ENCODE peak calls at places on chromosomes 13 and 19, in four cellular contexts. M is endothelial cell, D is AG04450, E is amniotic stem cell. G is an unnamed sample.

GRCh38 chr13:100646030-100646673 is 28.4 kb downstream of the TMTC4 start:
- DNase-seq in D (no peak), E (no peak), M (peak; percentile 51), G (peak; percentile 18)

GRCh38 chr19:57708641-57709354 is at the start of gene ZNF154:
- DNase-seq in M (peak; percentile 71), E (no peak), D (peak; percentile 29), G (no peak)

GRCh38 chr13:95267662-95268369 is 33.4 kb downstream of the ABCC4 start:
- DNase-seq in D (peak; percentile 94), M (no peak), E (peak; percentile 10), G (peak; percentile 50)

GRCh38 chr13:110298566-110299321 is 8.2 kb downstream of the COL4A1 start:
- DNase-seq in E (no peak), M (peak; percentile 46), D (no peak), G (no peak)

GRCh38 chr13:44365008-44365407 is 8.6 kb upstream of the SERP2 start:
- DNase-seq in M (no peak), D (peak; percentile 10), E (no peak), G (no peak)

GRCh38 chr19:1862424-1863307 is 713 bp downstream of the KLF16 start:
- DNase-seq in E (no peak), D (no peak), M (no peak), G (peak; percentile 78)

GRCh38 chr13:101449971-101450748 is 2.3 kb upstream of the ITGBL1 start:
- DNase-seq in M (no peak), E (peak; percentile 56), D (peak; percentile 65), G (no peak)

GRCh38 chr13:73971481-73971880 is 162.7 kb downstream of the KLF12 start:
- DNase-seq in D (no peak), M (no peak), E (no peak), G (no peak)

GRCh38 chr19:56117376-56117884 is 3.7 kb downstream of the ZNF787 start:
- DNase-seq in D (no peak), M (no peak), E (no peak), G (no peak)

GRCh38 chr19:18156841-18157464 is 4.0 kb downstream of the PIK3R2 start:
- DNase-seq in D (peak; percentile 58), E (no peak), M (no peak), G (peak; percentile 53)

GRCh38 chr13:35826626-35827254 is 304.4 kb downstream of the DCLK1 start:
- DNase-seq in D (no peak), M (no peak), E (no peak), G (peak; percentile 42)

GRCh38 chr19:2294377-2295335 is 12.7 kb upstream of the PEAK3 start:
- DNase-seq in M (no peak), D (no peak), E (peak; percentile 33), G (no peak)

GRCh38 chr13:96052655-96053002 is 572 bp downstream of the UGGT2 start:
- DNase-seq in E (peak; percentile 24), D (peak; percentile 20), M (peak; percentile 37), G (peak; percentile 61)

GRCh38 chr19:4645718-4646117 is 6.4 kb downstream of the TNFAIP8L1 start:
- DNase-seq in M (no peak), E (no peak), D (no peak), G (no peak)

GRCh38 chr19:58395220-58395978 is at the start of gene RNF225:
- DNase-seq in D (no peak), E (no peak), M (no peak), G (peak; percentile 30)

GRCh38 chr13:36530050-36530789 is 97.9 kb downstream of the CCNA1 start:
- DNase-seq in M (no peak), D (no peak), E (no peak), G (no peak)

GRCh38 chr19:29714953-29715694 is at the start of gene C19orf12:
- DNase-seq in M (peak; percentile 57), E (no peak), D (no peak), G (peak; percentile 55)

GRCh38 chr13:48631441-48631840 is 22.3 kb upstream of the CYSLTR2 start:
- DNase-seq in E (no peak), D (no peak), M (no peak), G (no peak)

GRCh38 chr19:4278926-4279529 is at the start of gene SHD:
- DNase-seq in E (no peak), M (no peak), D (no peak), G (no peak)

GRCh38 chr19:6014551-6015135 is 36.7 kb upstream of the RANBP3 start:
- DNase-seq in M (no peak), D (no peak), E (no peak), G (no peak)

GRCh38 chr19:33292595-33293254 is 9.6 kb downstream of the CEBPA start:
- DNase-seq in M (no peak), E (no peak), D (no peak), G (no peak)

GRCh38 chr19:30070970-30071632 is 129.1 kb downstream of the URI1 start:
- DNase-seq in M (no peak), D (no peak), E (no peak), G (no peak)

GRCh38 chr19:7742991-7743390 is 4.3 kb downstream of the CD209 start:
- DNase-seq in M (no peak), D (no peak), E (no peak), G (no peak)

GRCh38 chr13:99028890-99029289 is 51.0 kb upstream of the DOCK9 start:
- DNase-seq in E (no peak), D (no peak), M (no peak), G (no peak)

GRCh38 chr13:20945952-20946383 is 43.4 kb upstream of the XPO4 start:
- DNase-seq in M (peak; percentile 29), E (no peak), D (no peak), G (no peak)

GRCh38 chr13:81393686-81394085 is 1052.8 kb upstream of the SPRY2 start:
- DNase-seq in M (no peak), D (no peak), E (no peak), G (no peak)

GRCh38 chr13:90427322-90428272 is 919.9 kb upstream of the MIR17HG start:
- DNase-seq in M (no peak), D (no peak), E (no peak), G (no peak)

GRCh38 chr13:23899555-23899954 is 2.3 kb upstream of the C1QTNF9B start:
- DNase-seq in D (peak; percentile 61), M (peak; percentile 50), E (peak; percentile 29), G (peak; percentile 67)

GRCh38 chr13:50713849-50714248 is 129.6 kb downstream of the DLEU7 start:
- DNase-seq in D (peak; percentile 34), E (no peak), M (no peak), G (peak; percentile 90)

GRCh38 chr13:51838235-51838846 is 6.6 kb downstream of the TMEM272 start:
- DNase-seq in E (no peak), M (no peak), D (no peak), G (no peak)

GRCh38 chr19:45779231-45780145 is 2.8 kb downstream of the DMPK start:
- DNase-seq in M (peak; percentile 89), D (no peak), E (no peak), G (peak; percentile 84)

GRCh38 chr19:39517432-39517831 is 2.5 kb downstream of the SELENOV start:
- DNase-seq in D (no peak), M (no peak), E (no peak), G (no peak)

GRCh38 chr13:98567140-98567539 is 9.8 kb downstream of the STK24 start:
- DNase-seq in D (no peak), M (no peak), E (no peak), G (no peak)

GRCh38 chr13:98530236-98530635 is 46.7 kb downstream of the STK24 start:
- DNase-seq in E (no peak), D (no peak), M (no peak), G (no peak)

GRCh38 chr19:31553844-31554215 is 204.6 kb upstream of the TSHZ3 start:
- DNase-seq in E (no peak), D (no peak), M (no peak), G (no peak)

GRCh38 chr13:106887686-106888085 is 319.7 kb upstream of the ARGLU1 start:
- DNase-seq in E (no peak), M (no peak), D (no peak), G (no peak)

GRCh38 chr13:51675877-51676276 is 91.6 kb downstream of the WDFY2 start:
- DNase-seq in D (no peak), E (no peak), M (no peak), G (no peak)

GRCh38 chr13:110134801-110135200 is 172.2 kb downstream of the COL4A1 start:
- DNase-seq in E (no peak), D (no peak), M (no peak), G (no peak)

GRCh38 chr13:33204130-33204927 is 81.2 kb downstream of the STARD13 start:
- DNase-seq in D (no peak), E (no peak), M (no peak), G (no peak)

G was measured in KBM-7.